ENCODE peak calls at places on chromosomes 1 and 21, in five cellular contexts. Z is A549, Y is transverse colon, D is fibroblast of lung, M is GM23338. G is an unnamed sample.

GRCh38 chr1:31569773-31570172 is 6.5 kb upstream of the TINAGL1 start:
- DNase-seq in M (no peak), D (no peak), Y (no peak), Z (no peak), G (no peak)

GRCh38 chr1:168179411-168180147 is 817 bp downstream of the TIPRL start:
- DNase-seq in Y (no peak), D (peak; percentile 15), Z (peak; percentile 10), M (peak; percentile 11), G (peak; percentile 61)

GRCh38 chr1:38680801-38681510 is 178.6 kb downstream of the RRAGC start:
- DNase-seq in M (peak; percentile 53), Z (no peak), D (peak; percentile 13), Y (no peak), G (no peak)

GRCh38 chr1:89833183-89834077 is 12.6 kb downstream of the LRRC8D start:
- DNase-seq in M (peak; percentile 35), Y (no peak), D (no peak), Z (no peak), G (no peak)

GRCh38 chr1:16905112-16905855 is 9.5 kb downstream of the RNU1-2 start:
- DNase-seq in D (peak; percentile 87), Z (peak; percentile 89), M (peak; percentile 80), Y (peak; percentile 54), G (no peak)

GRCh38 chr1:63148825-63149645 is 173.3 kb upstream of the FOXD3 start:
- DNase-seq in Z (peak; percentile 20), Y (no peak), M (peak; percentile 85), D (peak; percentile 32), G (no peak)

GRCh38 chr1:37811027-37811655 is 3.1 kb upstream of the YRDC start:
- DNase-seq in Z (peak; percentile 85), M (peak; percentile 94), D (peak; percentile 65), Y (peak; percentile 74), G (peak; percentile 56)

GRCh38 chr1:24340770-24341169 is 21.6 kb downstream of the GRHL3 start:
- DNase-seq in D (no peak), Y (no peak), Z (no peak), M (no peak), G (no peak)

GRCh38 chr1:165259236-165259635 is 97.3 kb downstream of the LMX1A start:
- DNase-seq in M (no peak), Y (no peak), D (no peak), Z (no peak), G (no peak)

GRCh38 chr1:214609692-214610091 is 6.7 kb downstream of the CENPF start:
- DNase-seq in Z (no peak), D (no peak), Y (no peak), M (no peak), G (no peak)

GRCh38 chr1:218400624-218401023 is 55.5 kb downstream of the TGFB2 start:
- DNase-seq in M (no peak), Y (no peak), Z (no peak), D (no peak), G (no peak)

GRCh38 chr21:33836408-33836807 is 79.2 kb downstream of the ATP5PO start:
- DNase-seq in Z (no peak), Y (no peak), D (peak; percentile 37), M (no peak), G (no peak)

GRCh38 chr1:3219005-3219724 is 150.2 kb downstream of the PRDM16 start:
- DNase-seq in Y (peak; percentile 36), Z (peak; percentile 2), M (no peak), D (peak; percentile 86), G (no peak)

GRCh38 chr1:12556368-12556930 is 61.6 kb downstream of the DHRS3 start:
- DNase-seq in D (peak; percentile 96), Y (peak; percentile 39), M (peak; percentile 49), Z (peak; percentile 73), G (no peak)

GRCh38 chr21:37808261-37808660 is 108.0 kb downstream of the KCNJ6 start:
- DNase-seq in Z (no peak), Y (no peak), D (no peak), M (no peak), G (no peak)

GRCh38 chr1:46757956-46758304 is 39.0 kb upstream of the EFCAB14 start:
- DNase-seq in Z (no peak), D (peak; percentile 11), Y (no peak), M (no peak), G (no peak)

GRCh38 chr1:95352767-95353166 is 118.8 kb downstream of the RWDD3 start:
- DNase-seq in M (no peak), Z (no peak), Y (no peak), D (no peak), G (no peak)

GRCh38 chr1:247360991-247361721 is 29.5 kb upstream of the ZNF496 start:
- DNase-seq in D (peak; percentile 27), M (no peak), Y (peak; percentile 22), Z (no peak), G (no peak)

GRCh38 chr1:85278853-85279314 is 2.5 kb upstream of the BCL10 start:
- DNase-seq in D (peak; percentile 96), M (no peak), Z (peak; percentile 87), Y (peak; percentile 73), G (no peak)

GRCh38 chr1:212749924-212750535 is 41.5 kb downstream of the NSL1 start:
- DNase-seq in Y (no peak), M (peak; percentile 89), D (peak; percentile 62), Z (peak; percentile 77), G (no peak)

GRCh38 chr1:22340066-22340465 is 111.6 kb upstream of the ZBTB40 start:
- DNase-seq in D (no peak), M (no peak), Y (no peak), Z (no peak), G (no peak)

GRCh38 chr1:154614247-154614646 is 6.3 kb upstream of the ADAR start:
- DNase-seq in M (peak; percentile 47), Y (no peak), Z (no peak), D (no peak), G (no peak)

GRCh38 chr1:154608522-154609294 is 722 bp upstream of the ADAR start:
- DNase-seq in Y (peak; percentile 43), M (peak; percentile 89), D (peak; percentile 64), Z (peak; percentile 52), G (peak; percentile 41)

GRCh38 chr1:154609398-154610380 is 1.7 kb upstream of the ADAR start:
- DNase-seq in D (peak; percentile 48), Z (no peak), Y (peak; percentile 27), M (peak; percentile 86), G (peak; percentile 25)

GRCh38 chr1:154607748-154608521 is at the start of gene ADAR:
- DNase-seq in Z (peak; percentile 97), D (peak; percentile 98), M (peak; percentile 90), Y (peak; percentile 92), G (peak; percentile 89)

GRCh38 chr1:154611150-154611865 is 3.3 kb upstream of the ADAR start:
- DNase-seq in M (peak; percentile 44), D (no peak), Z (no peak), Y (no peak), G (no peak)
- H3K4me3 ChIP-seq in M (peak overlapping the region; percentile 31), D (no peak overlapping the region), Z (no peak overlapping the region), Y (no peak overlapping the region), G (no peak overlapping the region)

DNA sequence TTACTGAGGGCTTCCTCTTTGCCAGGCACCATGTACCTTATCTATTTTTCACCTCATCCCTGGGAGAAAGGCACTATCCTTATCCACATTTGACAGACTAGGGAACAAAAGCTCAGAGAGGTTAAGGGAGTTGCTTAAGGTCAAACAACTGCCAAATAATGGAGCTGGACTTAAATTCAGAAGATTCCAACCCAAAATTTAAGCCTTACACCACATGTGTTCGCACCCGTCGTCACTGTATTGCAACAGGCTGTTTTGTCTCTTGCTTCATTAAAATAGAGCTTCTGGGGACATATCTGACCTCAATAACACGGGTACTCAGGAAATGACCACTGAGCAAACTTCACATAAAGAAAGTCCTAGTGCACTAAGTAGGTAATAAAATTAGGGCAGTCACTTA is 62.0 kb downstream of the TRABD2B start:
- DNase-seq in M (no peak), Z (no peak), Y (no peak), D (no peak), G (no peak)
- H3K27ac ChIP-seq in M (no peak overlapping the region), Z (no peak overlapping the region), Y (peak overlapping the region; percentile 29), D (no peak overlapping the region), G (no peak overlapping the region)

GRCh38 chr1:144551107-144551542 is 41.6 kb upstream of the PPIAL4F start:
- DNase-seq in D (peak; percentile 0), Y (peak; percentile 14), M (peak; percentile 30), Z (no peak), G (no peak)

DNA sequence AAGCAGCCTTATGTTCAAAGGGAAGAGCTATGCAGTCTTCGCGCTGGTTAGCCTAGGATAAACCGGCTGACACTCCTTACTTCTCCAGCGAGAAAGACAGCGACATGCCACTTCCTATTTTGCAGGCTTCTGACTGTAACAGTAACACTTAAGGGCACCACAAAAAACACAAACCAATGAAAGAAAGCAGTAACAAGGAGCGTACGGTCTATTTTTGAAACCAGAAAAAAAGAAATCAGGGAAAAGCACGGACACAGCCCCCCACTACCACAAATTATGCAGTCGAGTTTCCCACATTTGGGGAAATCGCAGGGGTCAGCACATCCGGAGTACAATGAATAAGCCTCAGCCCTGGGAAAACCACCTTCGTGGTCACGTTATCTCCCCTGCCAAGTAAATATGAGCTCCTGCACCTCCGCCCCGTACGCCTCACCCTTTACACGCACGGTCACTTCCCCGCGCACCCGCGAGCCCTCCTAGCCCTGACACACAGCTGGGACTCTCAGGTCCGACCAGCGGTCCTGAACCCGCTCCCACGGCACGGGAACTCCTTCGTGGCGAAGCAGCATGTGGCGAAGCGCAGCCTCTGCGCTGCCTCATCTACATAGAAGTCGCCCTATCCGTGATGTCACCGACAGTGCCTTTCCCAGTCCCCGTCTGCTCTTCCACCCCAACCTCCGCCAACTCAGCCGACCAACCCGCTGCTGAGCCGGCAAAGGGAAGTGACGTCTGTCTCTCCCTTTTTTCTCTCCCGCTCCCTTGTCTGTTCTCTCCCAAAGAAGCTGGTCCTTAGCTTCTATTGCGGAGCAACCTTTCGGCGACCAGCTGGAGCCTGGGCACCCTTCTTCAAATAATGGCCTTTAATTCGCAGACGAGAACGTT is 40.9 kb upstream of the PPIAL4F start:
- DNase-seq in D (peak; percentile 95), Y (peak; percentile 85), M (peak; percentile 95), Z (peak; percentile 97), G (peak; percentile 84)
- H3K4me3 ChIP-seq in D (peak overlapping the region; percentile 58), Y (peak overlapping the region; percentile 42), M (peak overlapping the region; percentile 63), Z (peak overlapping the region; percentile 49), G (peak overlapping the region; percentile 60)

GRCh38 chr1:108046021-108046420 is 81.0 kb upstream of the VAV3 start:
- DNase-seq in M (no peak), Z (no peak), Y (no peak), D (no peak), G (no peak)

GRCh38 chr1:108047085-108047484 is 82.1 kb upstream of the VAV3 start:
- DNase-seq in M (no peak), Y (no peak), D (no peak), Z (no peak), G (no peak)

GRCh38 chr1:108044318-108044717 is 79.3 kb upstream of the VAV3 start:
- DNase-seq in M (no peak), Y (no peak), Z (no peak), D (no peak), G (no peak)

GRCh38 chr1:108043712-108044111 is 78.7 kb upstream of the VAV3 start:
- DNase-seq in D (no peak), Y (no peak), Z (no peak), M (no peak), G (no peak)

DNA sequence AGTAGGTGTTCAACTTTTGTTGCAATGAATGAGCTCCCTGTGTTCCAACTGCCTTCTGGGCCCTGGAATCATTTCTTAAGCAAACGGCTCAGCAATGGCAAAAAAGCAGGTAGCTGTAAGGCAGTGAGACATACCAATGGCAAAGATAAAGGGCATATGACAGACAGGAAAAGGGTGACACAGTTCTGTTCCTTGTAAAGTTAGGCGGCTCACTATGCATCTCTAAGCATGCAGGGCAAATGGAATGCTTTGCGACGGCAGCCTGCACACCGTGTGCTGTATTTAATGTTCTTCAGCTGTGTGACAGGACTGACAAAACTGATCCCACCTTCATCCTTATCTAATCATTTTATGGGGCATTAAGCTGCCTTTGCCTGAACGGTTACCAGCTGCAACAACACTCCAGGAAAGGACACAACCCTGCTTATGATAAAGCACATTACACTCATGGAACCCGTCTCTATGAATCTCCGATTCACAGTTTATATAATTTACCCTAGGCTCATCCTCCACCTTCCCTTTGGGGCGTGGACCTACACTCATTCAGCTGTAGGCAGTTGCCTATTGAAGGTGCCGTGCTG is 80.5 kb upstream of the VAV3 start:
- DNase-seq in D (no peak), M (no peak), Z (no peak), Y (no peak), G (no peak)
- H3K27ac ChIP-seq in D (no peak overlapping the region), M (no peak overlapping the region), Z (no peak overlapping the region), Y (no peak overlapping the region), G (no peak overlapping the region)